ENCODE peak calls at places on chromosomes 13 and 19, in six cellular contexts. R is HCT116, O is K562, U is H1, E is GM12878, T is HepG2. L is an unnamed sample.

GRCh38 chr13:21435710-21436151 is 23.4 kb downstream of the ZDHHC20 start:
- DNase-seq in R (peak), O (peak), U (no peak), E (peak), T (peak), L (no peak)

GRCh38 chr13:77810430-77810829 is 108.2 kb downstream of the EDNRB start:
- DNase-seq in R (peak), O (no peak), U (no peak), E (no peak), T (no peak), L (no peak)

GRCh38 chr19:51272183-51272817 is 21.4 kb downstream of the SIGLECL1 start:
- DNase-seq in R (no peak), O (peak), U (peak), E (no peak), T (no peak), L (no peak)

GRCh38 chr13:36131931-36132297 is 732 bp upstream of the DCLK1 start:
- DNase-seq in R (no peak), O (no peak), U (no peak), E (no peak), T (no peak), L (no peak)

GRCh38 chr13:92260363-92260762 is 861.9 kb downstream of the GPC5 start:
- DNase-seq in R (no peak), O (no peak), U (no peak), E (no peak), T (no peak), L (no peak)

GRCh38 chr13:36033035-36033434 is 98.1 kb downstream of the DCLK1 start:
- DNase-seq in R (no peak), O (no peak), U (no peak), E (no peak), T (no peak), L (no peak)

GRCh38 chr19:41192574-41193419 is at the start of gene CYP2S1:
- DNase-seq in R (peak), O (peak), U (peak), E (no peak), T (no peak), L (no peak)

GRCh38 chr13:45196622-45197021 is 4.2 kb downstream of the KCTD4 start:
- DNase-seq in R (no peak), O (peak), U (no peak), E (no peak), T (no peak), L (no peak)

GRCh38 chr19:46784262-46785053 is 3.9 kb downstream of the SLC1A5 start:
- DNase-seq in R (peak), O (peak), U (peak), E (peak), T (peak), L (no peak)

GRCh38 chr13:46743191-46743590 is 53.8 kb downstream of the ESD start:
- DNase-seq in R (no peak), O (no peak), U (no peak), E (no peak), T (no peak), L (no peak)

GRCh38 chr19:49637865-49638350 is 2.0 kb downstream of the RRAS start:
- DNase-seq in R (no peak), O (peak), U (peak), E (no peak), T (no peak), L (no peak)

GRCh38 chr13:100860866-100861265 is 186.3 kb upstream of the TMTC4 start:
- DNase-seq in R (no peak), O (no peak), U (no peak), E (no peak), T (no peak), L (no peak)

GRCh38 chr19:48933382-48933932 is at the start of gene DHDH:
- DNase-seq in R (peak), O (peak), U (peak), E (peak), T (peak), L (peak)

DNA sequence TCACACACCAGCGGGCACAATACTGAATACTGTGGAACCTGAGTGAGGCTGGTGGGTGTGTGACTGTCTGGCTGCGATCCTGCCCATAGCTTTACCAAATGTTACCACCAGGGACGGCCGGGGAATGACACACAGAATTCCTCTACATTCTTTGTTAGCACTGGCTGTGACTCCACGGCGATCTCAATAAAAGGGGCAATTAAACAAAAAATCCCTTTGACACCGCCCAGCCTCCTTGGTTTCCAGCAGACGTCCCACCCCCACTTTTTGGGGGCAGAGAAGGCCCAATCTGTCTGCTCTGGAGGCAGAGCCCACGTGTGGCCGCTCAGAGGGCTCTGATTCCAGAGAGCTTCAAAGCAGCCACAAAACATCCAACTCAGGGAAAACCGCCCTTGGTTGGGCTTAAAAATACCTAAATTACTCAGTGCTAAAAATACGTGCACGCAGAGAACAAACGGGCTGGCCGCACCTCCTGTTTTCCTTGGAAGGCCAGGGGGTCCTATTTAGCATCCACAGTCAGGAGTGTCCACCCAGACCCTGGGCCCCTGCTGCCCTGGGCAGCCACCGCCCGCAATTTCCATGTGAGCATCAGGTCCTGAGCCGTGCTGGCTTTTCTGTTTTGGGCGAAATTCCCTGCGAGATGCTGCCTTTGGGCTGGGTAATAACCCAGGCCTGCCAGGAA is 47.8 kb downstream of the GADD45B start:
- DNase-seq in R (no peak), O (no peak), U (no peak), E (no peak), T (no peak), L (no peak)
- TF ChIP-seq ZNF274 in R (no peak), O (no peak), U (no peak), E (no peak), T (no peak), L (no peak)

GRCh38 chr13:110705356-110705825 is 525 bp downstream of the CARS2 start:
- DNase-seq in R (no peak), O (no peak), U (no peak), E (no peak), T (no peak), L (no peak)
- TF ChIP-seq ZNF274 in R (no peak), O (no peak), U (no peak), E (no peak), T (no peak), L (no peak)

DNA sequence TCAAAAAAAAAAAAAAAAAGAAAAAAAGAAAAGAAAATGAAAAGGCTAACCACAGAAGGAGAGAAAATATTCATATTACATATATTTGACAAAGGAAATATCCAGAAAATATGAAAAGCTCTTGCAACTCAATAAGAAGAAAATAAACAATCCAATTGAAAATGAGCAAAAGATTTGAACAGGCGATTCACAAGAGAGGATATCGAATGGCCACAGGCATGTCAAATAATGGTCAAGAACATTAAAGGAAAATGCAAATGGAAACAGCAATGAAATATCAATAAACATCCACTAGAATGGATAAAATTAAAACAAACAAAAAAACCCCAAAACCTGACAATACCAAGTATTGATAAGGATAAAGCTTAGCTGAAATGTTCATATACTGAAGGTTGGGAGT is 8.1 kb downstream of the LGALS7 start:
- DNase-seq in R (no peak), O (no peak), U (no peak), E (no peak), T (no peak), L (no peak)
- TF ChIP-seq ZNF274 in R (no peak), O (no peak), U (no peak), E (no peak), T (no peak), L (no peak)

GRCh38 chr19:5237939-5238480 is 102.6 kb downstream of the PTPRS start:
- DNase-seq in R (no peak), O (no peak), U (no peak), E (no peak), T (no peak), L (no peak)
- TF ChIP-seq ZNF274 in R (no peak), O (no peak), U (no peak), E (no peak), T (no peak), L (no peak)

GRCh38 chr13:38386421-38386820 is 36.8 kb downstream of the UFM1 start:
- DNase-seq in R (no peak), O (no peak), U (no peak), E (no peak), T (no peak), L (no peak)
- TF ChIP-seq ZNF274 in R (no peak), O (no peak), U (no peak), E (no peak), T (no peak), L (no peak)

GRCh38 chr13:73984201-73984600 is 150.0 kb downstream of the KLF12 start:
- DNase-seq in R (no peak), O (no peak), U (no peak), E (no peak), T (no peak), L (no peak)
- TF ChIP-seq ZNF274 in R (no peak), O (no peak), U (no peak), E (no peak), T (no peak), L (no peak)

DNA sequence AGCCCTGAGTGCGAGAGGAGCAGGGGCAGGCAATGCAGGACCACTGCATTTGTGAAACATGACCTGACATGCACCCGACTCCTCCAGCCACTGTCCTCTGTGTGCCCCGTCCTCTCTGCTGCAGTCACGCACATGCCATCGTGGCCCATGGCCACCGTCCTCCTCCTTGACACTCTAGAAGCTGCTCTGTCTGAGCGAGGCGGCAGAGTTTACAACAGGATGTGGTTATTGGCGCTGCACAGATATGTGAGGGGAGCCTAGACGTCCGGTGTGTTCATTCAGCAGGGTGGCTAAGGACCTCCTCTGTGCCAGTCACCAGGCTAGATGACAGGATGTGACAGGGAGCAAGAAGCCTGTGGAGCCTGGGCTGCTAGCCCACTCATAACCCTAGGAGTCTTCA is 277.8 kb downstream of the FOXO1 start:
- DNase-seq in R (no peak), O (no peak), U (no peak), E (peak), T (no peak), L (no peak)
- TF ChIP-seq ZNF274 in R (no peak), O (no peak), U (no peak), E (no peak), T (no peak), L (no peak)

L was measured in NT2/D1.